ENCODE peak calls at places on chromosome 5, in eight cellular contexts. A is aorta; M is adipocyte; T is stimulated activated naive B cell treated with anti-CD40 and anti-IgM and Interleukin-4, amounts not matched to agents 10 μg/mL and 1 μg/mL and 100 μg/mL, for 72 hours; K is Right ventricle myocardium inferior; O is stromal cell of bone marrow; H is right lobe of liver; N is psoas muscle. S is an unnamed sample.

GRCh38 chr5:36855141-36855495 is 21.5 kb upstream of the NIPBL start:
- DNase-seq in A (no peak), M (no peak), T (no peak), K (no peak), O (no peak), H (no peak), N (no peak), S (no peak)

GRCh38 chr5:145347026-145347616 is 488.0 kb downstream of the PRELID2 start:
- DNase-seq in A (peak), M (peak), T (no peak), K (no peak), O (peak), H (no peak), N (no peak), S (no peak)

GRCh38 chr5:39376293-39376714 is 12.0 kb upstream of the C9 start:
- DNase-seq in A (no peak), M (peak), T (peak), K (no peak), O (peak), H (no peak), N (no peak), S (no peak)

GRCh38 chr5:179407191-179408175 is 62.2 kb upstream of the ADAMTS2 start:
- DNase-seq in A (no peak), M (peak), T (no peak), K (peak), O (peak), H (no peak), N (peak), S (peak)

GRCh38 chr5:52283221-52283620 is 504.5 kb upstream of the ITGA1 start:
- DNase-seq in A (no peak), M (no peak), T (no peak), K (no peak), O (peak), H (peak), N (no peak), S (peak)

GRCh38 chr5:147616401-147616800 is 106.5 kb upstream of the DPYSL3 start:
- DNase-seq in A (no peak), M (peak), T (no peak), K (no peak), O (no peak), H (no peak), N (no peak), S (no peak)

GRCh38 chr5:135016926-135017325 is 17.1 kb downstream of the PITX1 start:
- DNase-seq in A (no peak), M (no peak), T (no peak), K (no peak), O (no peak), H (no peak), N (no peak), S (peak)

GRCh38 chr5:135457424-135458071 is 5.4 kb upstream of the TIFAB start:
- DNase-seq in A (peak), M (peak), T (peak), K (peak), O (no peak), H (peak), N (peak), S (peak)

GRCh38 chr5:142904421-142904820 is 134.2 kb downstream of the ARHGAP26 start:
- DNase-seq in A (no peak), M (no peak), T (no peak), K (no peak), O (no peak), H (no peak), N (no peak), S (no peak)

GRCh38 chr5:160926428-160926827 is 74.4 kb upstream of the ATP10B start:
- DNase-seq in A (no peak), M (no peak), T (no peak), K (no peak), O (no peak), H (no peak), N (no peak), S (no peak)

GRCh38 chr5:89037090-89037489 is 154.1 kb upstream of the MEF2C start:
- DNase-seq in A (no peak), M (peak), T (no peak), K (no peak), O (no peak), H (no peak), N (no peak), S (peak)

GRCh38 chr5:137621861-137622823 is 113.7 kb downstream of the KLHL3 start:
- DNase-seq in A (peak), M (peak), T (no peak), K (no peak), O (peak), H (no peak), N (peak), S (peak)

GRCh38 chr5:55497712-55498111 is 37.1 kb downstream of the PLPP1 start:
- DNase-seq in A (no peak), M (no peak), T (no peak), K (no peak), O (no peak), H (no peak), N (no peak), S (no peak)

GRCh38 chr5:72328172-72328571 is 8.0 kb downstream of the PTCD2 start:
- DNase-seq in A (peak), M (peak), T (no peak), K (peak), O (peak), H (peak), N (peak), S (peak)

GRCh38 chr5:169610606-169611005 is 26.5 kb upstream of the DOCK2 start:
- DNase-seq in A (no peak), M (no peak), T (no peak), K (no peak), O (no peak), H (no peak), N (no peak), S (no peak)

GRCh38 chr5:83077662-83078261 is 415 bp downstream of the XRCC4 start:
- DNase-seq in A (no peak), M (peak), T (peak), K (no peak), O (no peak), H (no peak), N (no peak), S (peak)

GRCh38 chr5:154077692-154078091 is 38.9 kb downstream of the MFAP3 start:
- DNase-seq in A (no peak), M (no peak), T (no peak), K (no peak), O (no peak), H (no peak), N (no peak), S (peak)

S was measured in MG63.